ENCODE peak calls at places on chromosomes 5 and 9, in four cellular contexts. N is A549, G is fibroblast of lung, S is GM23338. Z is an unnamed sample.
A peak's percentile ranks its signal among the peaks of the same experiment; 100 is the strongest.

GRCh38 chr9:131477816-131478419 is 24.8 kb upstream of the POMT1 start:
- DNase-seq in N (no peak), G (no peak), S (no peak), Z (no peak)

GRCh38 chr9:120571443-120572257 is 8.3 kb downstream of the CDK5RAP2 start:
- DNase-seq in N (no peak), G (peak; percentile 92), S (no peak), Z (no peak)

GRCh38 chr9:114282926-114283325 is 40.0 kb upstream of the ORM1 start:
- DNase-seq in N (no peak), G (peak; percentile 91), S (no peak), Z (no peak)

GRCh38 chr5:178520851-178521250 is 69.3 kb downstream of the COL23A1 start:
- DNase-seq in N (no peak), G (no peak), S (no peak), Z (no peak)

GRCh38 chr9:109969559-109970237 is 189.7 kb downstream of the PALM2AKAP2 start:
- DNase-seq in N (no peak), G (no peak), S (no peak), Z (no peak)

GRCh38 chr9:129640086-129640870 is 1.7 kb downstream of the ASB6 start:
- DNase-seq in N (no peak), G (peak; percentile 83), S (no peak), Z (no peak)

GRCh38 chr5:1478333-1478732 is 33.1 kb upstream of the SLC6A3 start:
- DNase-seq in N (no peak), G (no peak), S (no peak), Z (no peak)

GRCh38 chr5:64625678-64626077 is 64.6 kb upstream of the SHISAL2B start:
- DNase-seq in N (no peak), G (peak; percentile 40), S (no peak), Z (no peak)

GRCh38 chr5:107735558-107735957 is 64.8 kb upstream of the EFNA5 start:
- DNase-seq in N (no peak), G (no peak), S (no peak), Z (no peak)

GRCh38 chr5:107739661-107740060 is 68.9 kb upstream of the EFNA5 start:
- DNase-seq in N (no peak), G (peak; percentile 77), S (no peak), Z (peak; percentile 72)

DNA sequence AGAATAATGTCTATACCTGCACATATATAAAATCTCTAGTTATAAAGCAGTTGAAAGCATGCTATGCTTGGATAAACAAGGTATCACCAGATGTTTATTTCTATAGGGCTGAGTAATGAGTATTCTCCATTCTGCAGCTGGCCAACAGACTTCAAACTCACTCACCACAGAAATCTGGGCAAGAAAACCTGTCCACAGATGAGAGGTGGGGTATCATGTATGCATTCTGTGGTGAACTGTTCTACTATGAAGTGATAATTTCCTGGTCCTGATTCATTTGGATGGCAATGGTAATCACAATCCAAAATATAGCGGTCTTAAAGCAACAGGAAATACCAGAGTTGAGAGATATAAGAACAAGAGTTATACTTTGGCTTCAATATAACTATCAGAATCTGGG is 65.9 kb upstream of the EFNA5 start:
- DNase-seq in N (no peak), G (peak; percentile 94), S (no peak), Z (no peak)
- H3K4me2 ChIP-seq in N (no peak overlapping the region), G (no peak overlapping the region), S (no peak overlapping the region), Z (no peak overlapping the region)

GRCh38 chr5:173231996-173232498 is 3.0 kb downstream of the NKX2-5 start:
- DNase-seq in N (no peak), G (no peak), S (peak; percentile 21), Z (no peak)
- H3K4me2 ChIP-seq in N (no peak overlapping the region), G (no peak overlapping the region), S (peak overlapping the region; percentile 38), Z (no peak overlapping the region)

GRCh38 chr9:132881826-132882225 is 3.1 kb downstream of the SPACA9 start:
- DNase-seq in N (no peak), G (no peak), S (no peak), Z (no peak)

GRCh38 chr9:132877818-132878694 is at the start of gene AK8:
- DNase-seq in N (peak; percentile 81), G (peak; percentile 69), S (peak; percentile 85), Z (peak; percentile 72)

GRCh38 chr9:132880311-132880661 is 1.6 kb downstream of the SPACA9 start:
- DNase-seq in N (no peak), G (no peak), S (no peak), Z (no peak)

GRCh38 chr9:132878695-132879064 is at the start of gene SPACA9:
- DNase-seq in N (peak; percentile 78), G (peak; percentile 46), S (peak; percentile 77), Z (peak; percentile 40)

GRCh38 chr9:132879443-132880310 is 979 bp downstream of the SPACA9 start:
- DNase-seq in N (no peak), G (no peak), S (no peak), Z (no peak)
- H3K4me2 ChIP-seq in N (peak overlapping the region; percentile 97), G (peak overlapping the region; percentile 95), S (peak overlapping the region; percentile 96), Z (no peak overlapping the region)

GRCh38 chr5:123389794-123390193 is 33.4 kb downstream of the CEP120 start:
- DNase-seq in N (no peak), G (no peak), S (no peak), Z (no peak)

GRCh38 chr5:123387313-123387712 is 35.9 kb downstream of the CEP120 start:
- DNase-seq in N (no peak), G (peak; percentile 55), S (no peak), Z (no peak)

DNA sequence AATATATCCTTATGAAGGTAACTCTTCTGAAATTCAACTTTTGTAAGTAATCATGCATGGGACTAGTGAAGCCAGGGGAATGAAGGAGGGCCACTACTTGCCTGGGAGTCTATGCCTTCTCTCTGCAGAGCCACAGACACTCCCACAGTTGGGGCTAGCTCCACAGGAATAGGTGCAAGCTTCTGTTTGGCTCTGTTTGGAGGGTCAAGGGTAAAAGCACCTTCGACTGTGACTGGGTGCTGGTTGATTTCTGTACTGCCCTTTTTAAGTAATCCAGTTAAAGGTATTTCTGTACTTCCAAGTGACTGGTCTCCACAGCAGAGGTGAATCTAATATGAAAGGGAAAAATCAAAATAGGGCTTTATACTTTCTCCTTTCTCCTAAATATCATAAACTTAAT is 32.2 kb downstream of the CEP120 start:
- DNase-seq in N (no peak), G (no peak), S (no peak), Z (no peak)
- H3K4me2 ChIP-seq in N (no peak overlapping the region), G (no peak overlapping the region), S (no peak overlapping the region), Z (no peak overlapping the region)

GRCh38 chr5:172440486-172440885 is 13.8 kb downstream of the SH3PXD2B start:
- DNase-seq in N (no peak), G (no peak), S (no peak), Z (no peak)

GRCh38 chr5:172438304-172438652 is 16.0 kb downstream of the SH3PXD2B start:
- DNase-seq in N (no peak), G (no peak), S (no peak), Z (no peak)

GRCh38 chr5:172441262-172441751 is 13.0 kb downstream of the SH3PXD2B start:
- DNase-seq in N (no peak), G (no peak), S (no peak), Z (no peak)

GRCh38 chr5:172437445-172438303 is 16.7 kb downstream of the SH3PXD2B start:
- DNase-seq in N (no peak), G (peak; percentile 93), S (no peak), Z (peak; percentile 43)

DNA sequence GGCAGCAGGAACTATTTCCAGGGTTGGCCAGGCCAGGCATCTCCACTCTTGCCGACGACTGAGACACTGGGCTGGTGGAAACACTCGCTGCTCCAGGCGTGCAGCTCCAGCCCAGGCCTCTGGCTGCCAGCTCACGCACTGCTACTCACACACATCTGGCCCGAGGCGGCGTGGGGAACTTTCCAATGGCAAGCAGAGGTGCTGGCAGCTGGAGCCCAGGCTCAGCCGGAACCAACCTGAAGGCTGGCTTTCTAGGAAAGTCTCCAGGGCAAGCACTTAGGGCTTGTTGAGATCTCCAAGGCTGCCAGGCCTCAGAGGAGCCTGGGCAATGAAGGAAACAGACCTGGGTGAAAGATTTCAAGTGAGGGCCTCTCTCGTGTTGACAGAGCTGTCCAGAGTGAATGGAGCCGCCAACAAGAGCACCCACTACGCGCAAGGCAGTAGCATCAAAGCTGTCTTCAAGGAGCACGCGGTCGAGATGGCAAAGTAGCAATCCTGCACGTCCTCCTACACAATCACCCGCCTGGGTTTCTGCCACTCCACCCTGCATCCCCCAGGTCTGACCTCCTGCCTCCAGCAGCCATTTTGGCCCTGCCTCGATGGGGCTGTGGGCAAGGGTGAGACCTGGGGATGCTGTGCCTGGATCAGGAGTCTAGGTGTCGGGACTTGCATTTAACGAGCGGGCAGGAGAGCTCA is 14.4 kb downstream of the SH3PXD2B start:
- DNase-seq in N (no peak), G (no peak), S (no peak), Z (no peak)
- H3K4me2 ChIP-seq in N (no peak overlapping the region), G (no peak overlapping the region), S (no peak overlapping the region), Z (no peak overlapping the region)

GRCh38 chr5:60810438-60811085 is 33.5 kb downstream of the ELOVL7 start:
- DNase-seq in N (peak; percentile 57), G (peak; percentile 39), S (no peak), Z (peak; percentile 74)
- H3K4me2 ChIP-seq in N (peak overlapping the region; percentile 55), G (no peak overlapping the region), S (no peak overlapping the region), Z (peak overlapping the region; percentile 49)